ENCODE peak calls at places on chromosomes 4 and X, in ten cellular contexts. X is foreskin keratinocyte, C is AG09309, K is lower lobe of right lung, V is BJ, H is lung, S is neural crest cell, P is Peyer's patch, J is fibroblast of lung, D is ascending aorta. A is an unnamed sample.

GRCh38 chr4:174222266-174222872 is 61.1 kb downstream of the FBXO8 start:
- DNase-seq in X (no peak), C (no peak), K (no peak), V (no peak), H (no peak), S (no peak), P (no peak), J (peak), D (no peak), A (no peak)

GRCh38 chr4:159764343-159764952 is 661.6 kb downstream of the RAPGEF2 start:
- DNase-seq in X (peak), C (no peak), K (no peak), V (peak), H (no peak), S (peak), P (no peak), J (peak), D (no peak), A (peak)

GRCh38 chr4:85496933-85497332 is 22.0 kb downstream of the ARHGAP24 start:
- DNase-seq in X (peak), C (peak), K (no peak), V (peak), H (no peak), S (no peak), P (no peak), J (peak), D (no peak), A (no peak)

GRCh38 chr4:122912810-122913575 is 9.4 kb downstream of the NUDT6 start:
- DNase-seq in X (no peak), C (no peak), K (no peak), V (no peak), H (no peak), S (no peak), P (no peak), J (no peak), D (no peak), A (no peak)

GRCh38 chrX:151754042-151754419 is 19.5 kb downstream of the CNGA2 start:
- DNase-seq in X (peak), C (peak), K (no peak), V (peak), H (no peak), S (no peak), P (no peak), J (peak), D (no peak), A (peak)

GRCh38 chr4:66625480-66625879 is 919.8 kb downstream of the CENPC start:
- DNase-seq in X (no peak), C (no peak), K (no peak), V (no peak), H (no peak), S (no peak), P (no peak), J (no peak), D (no peak), A (no peak)

GRCh38 chr4:25535278-25535677 is 120.4 kb upstream of the SLC34A2 start:
- DNase-seq in X (no peak), C (no peak), K (no peak), V (no peak), H (no peak), S (no peak), P (no peak), J (peak), D (no peak), A (no peak)

GRCh38 chr4:153916273-153916755 is 127.4 kb upstream of the SFRP2 start:
- DNase-seq in X (no peak), C (no peak), K (no peak), V (no peak), H (no peak), S (no peak), P (no peak), J (no peak), D (no peak), A (no peak)

GRCh38 chr4:4481394-4482000 is 60.4 kb downstream of the STX18 start:
- DNase-seq in X (no peak), C (no peak), K (no peak), V (no peak), H (no peak), S (no peak), P (no peak), J (peak), D (no peak), A (no peak)

GRCh38 chrX:49762175-49762704 is 66.5 kb upstream of the PAGE1 start:
- DNase-seq in X (no peak), C (no peak), K (no peak), V (no peak), H (no peak), S (no peak), P (no peak), J (no peak), D (no peak), A (no peak)

GRCh38 chr4:58510652-58511051 is 1400.5 kb upstream of the IGFBP7 start:
- DNase-seq in X (no peak), C (no peak), K (no peak), V (no peak), H (no peak), S (no peak), P (no peak), J (no peak), D (no peak), A (no peak)

GRCh38 chr4:7007944-7008343 is 35.2 kb upstream of the TADA2B start:
- DNase-seq in X (no peak), C (no peak), K (no peak), V (no peak), H (no peak), S (no peak), P (no peak), J (no peak), D (no peak), A (no peak)

GRCh38 chr4:68906238-68907137 is 45.1 kb downstream of the UGT2A3 start:
- DNase-seq in X (no peak), C (no peak), K (no peak), V (no peak), H (no peak), S (no peak), P (no peak), J (peak), D (no peak), A (no peak)

GRCh38 chr4:128751354-128751753 is 58.1 kb upstream of the JADE1 start:
- DNase-seq in X (no peak), C (no peak), K (no peak), V (no peak), H (no peak), S (no peak), P (no peak), J (peak), D (no peak), A (no peak)

GRCh38 chrX:120365320-120365719 is 3.4 kb downstream of the ATP1B4 start:
- DNase-seq in X (no peak), C (no peak), K (peak), V (no peak), H (peak), S (no peak), P (peak), J (no peak), D (no peak), A (no peak)

GRCh38 chrX:78329486-78329885 is 2.1 kb upstream of the CYSLTR1 start:
- DNase-seq in X (no peak), C (no peak), K (no peak), V (no peak), H (no peak), S (no peak), P (peak), J (no peak), D (no peak), A (no peak)

GRCh38 chr4:140330311-140330900 is 43.0 kb upstream of the SCOC start:
- DNase-seq in X (no peak), C (no peak), K (no peak), V (no peak), H (no peak), S (no peak), P (no peak), J (peak), D (no peak), A (no peak)

GRCh38 chrX:24306430-24306829 is 7.4 kb downstream of the SUPT20HL2 start:
- DNase-seq in X (no peak), C (no peak), K (no peak), V (no peak), H (no peak), S (peak), P (no peak), J (no peak), D (no peak), A (no peak)

GRCh38 chr4:123967360-123967759 is 570.8 kb downstream of the SPRY1 start:
- DNase-seq in X (no peak), C (no peak), K (no peak), V (no peak), H (no peak), S (no peak), P (no peak), J (no peak), D (no peak), A (no peak)

GRCh38 chrX:130401415-130402210 is at the start of gene RBMX2:
- DNase-seq in X (no peak), C (peak), K (peak), V (peak), H (peak), S (peak), P (peak), J (peak), D (peak), A (peak)

GRCh38 chrX:153689654-153690465 is 2.1 kb downstream of the SLC6A8 start:
- DNase-seq in X (no peak), C (no peak), K (no peak), V (no peak), H (no peak), S (no peak), P (no peak), J (peak), D (no peak), A (peak)

GRCh38 chr4:178970433-178971140 is 1528.3 kb upstream of the AGA start:
- DNase-seq in X (no peak), C (no peak), K (no peak), V (no peak), H (no peak), S (no peak), P (no peak), J (peak), D (no peak), A (no peak)

GRCh38 chr4:109184421-109184956 is 118.0 kb downstream of the COL25A1 start:
- DNase-seq in X (no peak), C (no peak), K (no peak), V (no peak), H (no peak), S (no peak), P (no peak), J (peak), D (no peak), A (no peak)

GRCh38 chr4:19496752-19497151 is 755.0 kb upstream of the SLIT2 start:
- DNase-seq in X (no peak), C (no peak), K (no peak), V (no peak), H (no peak), S (no peak), P (no peak), J (no peak), D (no peak), A (no peak)

GRCh38 chr4:186953601-186954260 is 230.1 kb upstream of the FAT1 start:
- DNase-seq in X (no peak), C (no peak), K (no peak), V (no peak), H (no peak), S (no peak), P (no peak), J (peak), D (no peak), A (no peak)

GRCh38 chrX:80747832-80748231 is 61.8 kb downstream of the BRWD3 start:
- DNase-seq in X (no peak), C (no peak), K (no peak), V (no peak), H (no peak), S (no peak), P (no peak), J (peak), D (no peak), A (no peak)

GRCh38 chrX:150365051-150365952 is 2.2 kb downstream of the MAMLD1 start:
- DNase-seq in X (no peak), C (no peak), K (peak), V (no peak), H (peak), S (peak), P (peak), J (peak), D (no peak), A (peak)

GRCh38 chr4:3707423-3708102 is 58.6 kb upstream of the ADRA2C start:
- DNase-seq in X (no peak), C (no peak), K (peak), V (no peak), H (no peak), S (no peak), P (no peak), J (no peak), D (no peak), A (no peak)

GRCh38 chrX:22135171-22135711 is 103.1 kb downstream of the PHEX start:
- DNase-seq in X (no peak), C (no peak), K (no peak), V (no peak), H (no peak), S (peak), P (no peak), J (peak), D (no peak), A (peak)

GRCh38 chrX:53639257-53639656 is 47.3 kb downstream of the HUWE1 start:
- DNase-seq in X (no peak), C (no peak), K (no peak), V (no peak), H (no peak), S (no peak), P (no peak), J (no peak), D (no peak), A (no peak)

GRCh38 chr4:175290401-175290800 is 372.2 kb downstream of the ADAM29 start:
- DNase-seq in X (no peak), C (peak), K (no peak), V (no peak), H (no peak), S (no peak), P (no peak), J (peak), D (no peak), A (no peak)

GRCh38 chrX:134603806-134604700 is 54.2 kb downstream of the PLAC1 start:
- DNase-seq in X (peak), C (peak), K (no peak), V (peak), H (no peak), S (no peak), P (no peak), J (peak), D (no peak), A (no peak)
- TF ChIP-seq CTCF in X (peak), C (peak), K (no peak), V (peak), H (no peak), S (no peak), P (no peak), J (no peak), D (no peak), A (peak)

GRCh38 chr4:687975-688694 is 816 bp downstream of the SLC49A3 start:
- DNase-seq in X (no peak), C (no peak), K (no peak), V (no peak), H (no peak), S (no peak), P (peak), J (no peak), D (no peak), A (no peak)

GRCh38 chr4:686371-687040 is 2.4 kb downstream of the SLC49A3 start:
- DNase-seq in X (no peak), C (no peak), K (no peak), V (no peak), H (no peak), S (no peak), P (no peak), J (no peak), D (no peak), A (no peak)

GRCh38 chr4:688695-689497 is at the start of gene SLC49A3:
- DNase-seq in X (no peak), C (no peak), K (no peak), V (no peak), H (no peak), S (no peak), P (peak), J (no peak), D (no peak), A (no peak)

GRCh38 chr4:687048-687974 is 1.6 kb downstream of the SLC49A3 start:
- DNase-seq in X (no peak), C (peak), K (peak), V (peak), H (peak), S (no peak), P (peak), J (peak), D (peak), A (peak)

GRCh38 chr4:689498-690122 is 659 bp upstream of the SLC49A3 start:
- DNase-seq in X (no peak), C (no peak), K (no peak), V (no peak), H (no peak), S (no peak), P (no peak), J (no peak), D (no peak), A (no peak)
- TF ChIP-seq CTCF in X (no peak), C (no peak), K (no peak), V (no peak), H (no peak), S (no peak), P (no peak), J (no peak), D (no peak), A (no peak)

GRCh38 chrX:132876509-132876837 is 82.0 kb downstream of the HS6ST2 start:
- DNase-seq in X (no peak), C (no peak), K (no peak), V (no peak), H (no peak), S (no peak), P (no peak), J (peak), D (no peak), A (no peak)
- TF ChIP-seq CTCF in X (no peak), C (no peak), K (no peak), V (no peak), H (no peak), S (no peak), P (no peak), J (no peak), D (no peak), A (no peak)

DNA sequence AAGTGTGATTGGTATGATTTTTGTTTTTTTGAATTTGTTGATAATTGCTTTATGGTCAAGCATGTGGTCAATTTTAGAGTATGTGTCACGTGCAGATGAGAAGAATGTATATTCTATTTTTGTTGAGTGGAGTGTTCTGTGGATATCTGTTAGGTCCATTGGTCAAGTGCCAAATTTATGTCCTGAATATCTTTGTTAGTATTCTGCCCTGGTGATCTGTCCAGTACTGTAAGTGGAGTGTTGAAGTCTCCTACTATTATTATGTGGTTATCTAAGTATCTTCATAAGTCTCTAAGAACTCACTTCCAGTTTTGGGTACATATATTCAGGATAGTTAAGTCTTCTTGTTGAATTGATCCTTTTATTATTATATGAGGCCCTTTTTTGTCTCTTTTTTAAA is 372.9 kb upstream of the MAOA start:
- DNase-seq in X (no peak), C (no peak), K (no peak), V (no peak), H (no peak), S (no peak), P (no peak), J (no peak), D (no peak), A (no peak)
- TF ChIP-seq CTCF in X (no peak), C (no peak), K (no peak), V (no peak), H (no peak), S (no peak), P (no peak), J (no peak), D (no peak), A (no peak)

GRCh38 chr4:81504685-81505598 is 33.2 kb upstream of the RASGEF1B start:
- DNase-seq in X (no peak), C (no peak), K (peak), V (no peak), H (peak), S (no peak), P (peak), J (no peak), D (peak), A (no peak)
- TF ChIP-seq CTCF in X (no peak), C (no peak), K (peak), V (no peak), H (no peak), S (no peak), P (no peak), J (no peak), D (no peak), A (no peak)